ENCODE peak calls at places on chromosomes 4 and X, in four cellular contexts. H, D, U and K are unnamed samples.
A peak's percentile ranks its signal among the peaks of the same experiment; 100 is the strongest.

GRCh38 chr4:98625399-98625798 is 33.0 kb downstream of the TSPAN5 start:
- DNase-seq in H (no peak), D (no peak), U (no peak), K (peak; percentile 31)

GRCh38 chr4:4480685-4481393 is 61.0 kb downstream of the STX18 start:
- DNase-seq in H (peak; percentile 22), D (no peak), U (no peak), K (no peak)

GRCh38 chrX:149504226-149504914 is 736 bp downstream of the IDS start:
- DNase-seq in H (peak; percentile 85), D (peak; percentile 42), U (peak; percentile 64), K (peak; percentile 67)

GRCh38 chr4:40686081-40686913 is 56.6 kb upstream of the RBM47 start:
- DNase-seq in H (no peak), D (no peak), U (no peak), K (no peak)

GRCh38 chr4:40238700-40239548 is 42.1 kb downstream of the RHOH start:
- DNase-seq in H (no peak), D (no peak), U (peak; percentile 80), K (peak; percentile 89)

GRCh38 chrX:93932471-93933220 is 258.6 kb downstream of the FAM133A start:
- DNase-seq in H (no peak), D (no peak), U (no peak), K (no peak)

GRCh38 chr4:114040319-114041116 is 61.1 kb upstream of the ARSJ start:
- DNase-seq in H (no peak), D (no peak), U (no peak), K (no peak)

GRCh38 chr4:4455199-4455865 is 68.4 kb downstream of the NSG1 start:
- DNase-seq in H (peak; percentile 92), D (no peak), U (no peak), K (no peak)

GRCh38 chrX:124217289-124218251 is 114.9 kb upstream of the TEX13D start:
- DNase-seq in H (peak; percentile 58), D (no peak), U (peak; percentile 67), K (peak; percentile 9)

GRCh38 chr4:83043801-83044407 is 8.9 kb downstream of the COPS4 start:
- DNase-seq in H (no peak), D (no peak), U (no peak), K (no peak)

GRCh38 chr4:82797048-82797590 is 1.5 kb downstream of the SCD5 start:
- DNase-seq in H (no peak), D (no peak), U (no peak), K (no peak)

GRCh38 chr4:172666711-172667368 is 501.8 kb upstream of the GALNT7 start:
- DNase-seq in H (no peak), D (no peak), U (no peak), K (no peak)

GRCh38 chr4:78692815-78693156 is 83.4 kb upstream of the BMP2K start:
- DNase-seq in H (no peak), D (no peak), U (no peak), K (no peak)

GRCh38 chrX:123648028-123648810 is 84.6 kb downstream of the THOC2 start:
- DNase-seq in H (no peak), D (peak; percentile 43), U (no peak), K (no peak)

GRCh38 chr4:13701937-13702446 is 74.5 kb upstream of the BOD1L1 start:
- DNase-seq in H (no peak), D (no peak), U (no peak), K (no peak)

GRCh38 chrX:41377624-41378023 is 43.7 kb downstream of the DDX3X start:
- DNase-seq in H (no peak), D (no peak), U (no peak), K (no peak)

GRCh38 chr4:118989098-118990080 is 100.7 kb downstream of the SYNPO2 start:
- DNase-seq in H (no peak), D (no peak), U (no peak), K (no peak)

GRCh38 chr4:14967982-14968381 is 34.3 kb upstream of the CPEB2 start:
- DNase-seq in H (no peak), D (no peak), U (no peak), K (no peak)

GRCh38 chrX:36927712-36928111 is 80.5 kb upstream of the FAM47C start:
- DNase-seq in H (no peak), D (no peak), U (no peak), K (no peak)

GRCh38 chr4:169254546-169254983 is 16.2 kb downstream of the SH3RF1 start:
- DNase-seq in H (no peak), D (no peak), U (no peak), K (no peak)

GRCh38 chrX:134718329-134719317 is 60.4 kb upstream of the PLAC1 start:
- DNase-seq in H (peak; percentile 7), D (no peak), U (no peak), K (no peak)

GRCh38 chrX:39372126-39372525 is 570.9 kb downstream of the MID1IP1 start:
- DNase-seq in H (no peak), D (no peak), U (no peak), K (no peak)

GRCh38 chr4:100421356-100421978 is 96.4 kb downstream of the EMCN start:
- DNase-seq in H (peak; percentile 9), D (no peak), U (no peak), K (no peak)

GRCh38 chr4:36138221-36138620 is 106.1 kb downstream of the ARAP2 start:
- DNase-seq in H (no peak), D (no peak), U (no peak), K (no peak)

GRCh38 chrX:11100281-11101035 is 10.7 kb upstream of the HCCS start:
- DNase-seq in H (no peak), D (no peak), U (no peak), K (peak; percentile 6)

GRCh38 chr4:142383354-142383753 is 462.7 kb downstream of the INPP4B start:
- DNase-seq in H (no peak), D (no peak), U (no peak), K (no peak)

GRCh38 chr4:22500831-22501714 is 14.8 kb downstream of the ADGRA3 start:
- DNase-seq in H (no peak), D (peak; percentile 54), U (no peak), K (no peak)

GRCh38 chr4:101475246-101475645 is 127.9 kb upstream of the PPP3CA start:
- DNase-seq in H (no peak), D (no peak), U (no peak), K (no peak)

GRCh38 chr4:25635501-25635900 is 20.1 kb upstream of the SLC34A2 start:
- DNase-seq in H (no peak), D (no peak), U (no peak), K (no peak)

GRCh38 chrX:40205471-40205870 is 107.7 kb upstream of the BCOR start:
- DNase-seq in H (no peak), D (peak; percentile 26), U (no peak), K (no peak)

GRCh38 chrX:48998391-48998790 is 3.7 kb downstream of the GRIPAP1 start:
- DNase-seq in H (no peak), D (no peak), U (no peak), K (no peak)

GRCh38 chr4:3851211-3851610 is 85.0 kb downstream of the ADRA2C start:
- DNase-seq in H (no peak), D (no peak), U (no peak), K (no peak)

GRCh38 chr4:164700471-164700870 is 53.5 kb upstream of the SMIM31 start:
- DNase-seq in H (peak; percentile 5), D (no peak), U (no peak), K (no peak)

GRCh38 chr4:38804654-38805295 is at the start of gene TLR1:
- DNase-seq in H (peak; percentile 72), D (no peak), U (no peak), K (peak; percentile 89)

GRCh38 chrX:9204560-9204959 is 170.6 kb upstream of the FAM9B start:
- DNase-seq in H (no peak), D (no peak), U (no peak), K (no peak)

GRCh38 chr4:94253036-94253435 is 45.4 kb downstream of the SMARCAD1 start:
- DNase-seq in H (no peak), D (no peak), U (no peak), K (no peak)

GRCh38 chr4:87896020-87896621 is 63.4 kb downstream of the MEPE start:
- DNase-seq in H (no peak), D (no peak), U (no peak), K (peak; percentile 24)

GRCh38 chr4:26005764-26006163 is 91.7 kb downstream of the SMIM20 start:
- DNase-seq in H (no peak), D (no peak), U (no peak), K (no peak)

GRCh38 chr4:581181-581580 is 5.1 kb upstream of the TMEM271 start:
- DNase-seq in H (no peak), D (no peak), U (no peak), K (no peak)
- H3K9me3 ChIP-seq in H (peaks cover 7% of the 10 kb centered on the region), D (peaks cover 5% of the 10 kb centered on the region), U (no peaks in the 10 kb centered on the region), K (peaks cover 15% of the 10 kb centered on the region)

GRCh38 chr4:159292137-159292896 is 189.4 kb downstream of the RAPGEF2 start:
- DNase-seq in H (no peak), D (no peak), U (no peak), K (no peak)
- H3K4me1 ChIP-seq in H (no peaks in the 10 kb centered on the region), D (no peaks in the 10 kb centered on the region), U (no peaks in the 10 kb centered on the region), K (no peaks in the 10 kb centered on the region)

DNA sequence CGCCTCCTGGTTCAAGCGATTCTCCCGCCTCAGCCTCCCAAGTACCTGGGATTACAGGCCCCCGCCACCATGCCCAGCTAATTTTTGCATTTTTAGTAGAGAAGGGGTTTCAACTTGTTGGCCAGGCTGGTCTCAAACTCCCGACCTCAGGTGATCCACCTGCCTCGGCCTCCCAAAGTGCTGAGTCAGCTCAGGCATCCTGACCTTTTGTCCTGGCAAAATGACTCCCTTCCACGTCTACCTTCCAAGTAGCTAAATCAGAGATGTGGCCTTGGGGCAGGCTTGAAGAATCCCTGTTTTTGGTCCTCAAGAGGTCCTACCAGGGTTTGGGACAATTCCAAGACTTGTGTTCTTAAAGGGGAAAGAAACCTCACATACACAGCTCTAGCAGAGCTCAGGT is 12.8 kb downstream of the AFAP1 start:
- DNase-seq in H (no peak), D (no peak), U (no peak), K (no peak)
- H3K4me3 ChIP-seq in H (no peak overlapping the region), D (no peak overlapping the region), U (no peak overlapping the region), K (no peak overlapping the region)

GRCh38 chrX:153564047-153564606 is 34.8 kb downstream of the CCNQ start:
- DNase-seq in H (no peak), D (no peak), U (no peak), K (no peak)
- H3K9me3 ChIP-seq in H (no peaks in the 10 kb centered on the region), D (no peaks in the 10 kb centered on the region), U (no peaks in the 10 kb centered on the region), K (no peaks in the 10 kb centered on the region)

DNA sequence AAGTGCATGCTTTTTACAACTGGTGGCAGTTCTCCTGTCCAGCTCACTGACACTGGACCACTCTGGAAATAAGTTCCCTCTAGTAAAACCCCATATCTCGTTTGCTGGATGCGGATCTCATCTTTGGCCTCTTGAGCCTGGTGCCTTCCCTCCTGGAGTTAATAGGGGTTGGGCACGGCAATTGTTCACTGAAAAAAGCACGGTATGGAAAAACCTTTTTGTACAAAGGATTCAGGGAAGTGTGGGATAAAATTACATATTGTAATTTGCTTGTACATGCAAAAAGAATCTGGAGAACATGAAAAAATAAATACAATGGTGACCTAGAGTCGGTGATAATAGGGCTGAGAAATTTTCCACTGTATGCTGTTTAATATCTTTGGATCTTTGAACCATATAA is 30.6 kb downstream of the TBC1D9 start:
- DNase-seq in H (no peak), D (no peak), U (no peak), K (no peak)
- H3K4me1 ChIP-seq in H (peaks cover 23% of the 10 kb centered on the region), D (peaks cover 20% of the 10 kb centered on the region), U (no peaks in the 10 kb centered on the region), K (no peaks in the 10 kb centered on the region)

DNA sequence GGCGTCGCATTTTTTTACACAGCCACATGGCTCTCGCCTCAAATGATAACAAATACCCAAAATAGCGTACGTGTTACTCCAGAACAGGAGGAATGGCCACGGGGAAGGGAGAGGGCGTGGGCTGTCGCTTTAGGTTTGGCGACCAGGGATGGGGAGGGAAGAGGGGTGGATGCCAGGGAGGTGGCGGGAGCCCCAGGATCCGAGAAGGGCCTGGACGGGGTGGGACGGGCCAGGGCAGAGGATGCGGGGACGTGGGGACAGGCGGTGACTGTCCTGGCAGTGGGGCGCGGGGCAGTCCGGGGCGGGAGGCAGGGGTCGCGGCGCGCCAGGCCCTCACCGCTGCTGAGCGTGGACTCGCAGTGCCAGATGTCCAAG is 631 bp downstream of the TMEM47 start:
- DNase-seq in H (no peak), D (peak; percentile 21), U (no peak), K (no peak)
- H3K4me3 ChIP-seq in H (no peak overlapping the region), D (no peak overlapping the region), U (no peak overlapping the region), K (no peak overlapping the region)